ENCODE peak calls at places on chromosomes 3 and 15, in six cellular contexts. H is AG09309, F is WERI-Rb-1, C is cardiac muscle cell, P is pancreas, W is left lung. A is an unnamed sample.

GRCh38 chr15:58260911-58261267 is 122.7 kb downstream of the AQP9 start:
- DNase-seq in H (no peak), F (no peak), C (peak), P (no peak), W (no peak), A (no peak)

GRCh38 chr3:17151598-17152373 is 267.0 kb downstream of the PLCL2 start:
- DNase-seq in H (no peak), F (no peak), C (no peak), P (no peak), W (no peak), A (no peak)

GRCh38 chr3:9068044-9068443 is 104.8 kb upstream of the RAD18 start:
- DNase-seq in H (no peak), F (no peak), C (no peak), P (no peak), W (no peak), A (no peak)

GRCh38 chr3:80556728-80557127 is 788.9 kb upstream of the ROBO1 start:
- DNase-seq in H (no peak), F (no peak), C (no peak), P (no peak), W (no peak), A (no peak)

GRCh38 chr3:121720163-121720562 is 29.4 kb downstream of the GOLGB1 start:
- DNase-seq in H (no peak), F (no peak), C (no peak), P (no peak), W (no peak), A (no peak)

GRCh38 chr3:15241341-15241740 is 35.3 kb downstream of the CAPN7 start:
- DNase-seq in H (no peak), F (peak), C (peak), P (no peak), W (no peak), A (no peak)

GRCh38 chr3:121821421-121822199 is 13.2 kb downstream of the IQCB1 start:
- DNase-seq in H (no peak), F (no peak), C (peak), P (no peak), W (no peak), A (no peak)

GRCh38 chr15:64152507-64153387 is 1.2 kb downstream of the SNX22 start:
- DNase-seq in H (no peak), F (no peak), C (no peak), P (peak), W (no peak), A (no peak)

GRCh38 chr15:49832421-49832980 is 211.7 kb downstream of the DTWD1 start:
- DNase-seq in H (no peak), F (peak), C (no peak), P (peak), W (no peak), A (no peak)
- TF ChIP-seq CTCF in H (peak), F (peak), C (peak), P (peak), W (no peak), A (peak)

DNA sequence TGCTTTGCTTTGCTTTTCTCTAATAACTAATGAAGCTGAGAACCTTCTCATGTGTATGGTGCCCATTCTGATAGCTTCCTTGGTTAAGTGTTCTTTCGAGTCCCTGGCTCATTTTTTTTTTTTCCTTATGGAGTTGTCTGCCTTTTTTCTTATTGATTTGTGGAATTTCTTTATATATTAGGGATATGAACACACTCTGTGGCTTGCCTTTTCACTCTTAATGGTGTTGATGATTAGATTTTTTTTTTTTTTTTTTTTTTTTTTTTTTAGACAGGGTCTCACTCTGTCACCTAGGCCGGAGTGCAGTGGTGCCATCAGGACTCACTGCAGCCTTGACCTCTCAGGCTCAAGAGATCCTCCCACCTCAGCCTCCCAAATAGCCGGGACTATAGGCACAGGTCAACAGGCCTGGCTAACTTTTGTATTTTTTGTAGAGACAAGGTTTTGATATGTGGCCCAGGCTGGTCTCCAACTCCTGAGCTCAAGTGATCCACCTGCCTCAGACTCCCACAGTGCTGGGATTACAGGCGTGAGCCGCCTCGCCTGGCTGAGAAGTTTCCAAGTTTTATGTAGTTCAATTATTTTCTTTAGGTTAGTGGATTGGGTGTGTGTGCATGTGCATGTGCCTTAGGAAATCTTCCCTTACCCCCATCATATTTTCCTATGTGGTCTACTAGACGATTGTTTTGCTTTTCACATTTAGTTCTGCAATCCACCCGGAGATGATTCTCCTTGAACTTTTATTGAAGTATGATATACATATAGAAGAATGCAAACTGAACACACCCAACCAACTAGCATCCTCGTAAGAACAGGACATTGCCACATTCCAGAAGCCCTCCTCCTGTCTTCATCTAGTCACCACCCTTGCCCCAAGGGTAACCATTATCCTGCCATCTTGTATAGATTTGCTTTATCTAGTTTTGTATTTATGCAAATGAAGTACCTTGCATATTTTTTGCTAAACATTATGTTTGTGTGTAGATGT is 1.7 kb upstream of the SNRPA1 start:
- DNase-seq in H (no peak), F (no peak), C (no peak), P (no peak), W (no peak), A (no peak)
- H3K4me3 ChIP-seq in H (no peak), F (no peak), C (peak), P (peak), W (no peak), A (peak)

DNA sequence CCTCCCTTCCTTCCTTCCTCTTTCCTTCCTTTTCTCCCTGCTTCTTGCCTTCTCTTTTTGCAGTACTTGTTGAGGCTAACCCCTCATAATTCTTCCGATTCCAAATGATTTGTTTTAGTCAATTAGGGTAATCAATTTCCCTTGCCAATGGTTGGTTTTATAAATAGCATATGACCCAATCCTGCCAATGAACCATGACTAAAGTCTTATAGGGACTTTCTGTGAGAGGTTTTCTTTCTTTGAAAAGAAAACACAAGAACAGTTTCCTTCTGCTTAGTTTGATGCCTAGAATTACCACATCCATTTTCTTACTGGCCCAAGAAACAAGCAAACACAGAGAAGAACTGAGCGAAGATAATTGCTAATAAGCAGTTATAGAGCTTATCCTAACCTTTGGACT is 292.4 kb upstream of the SATB1 start:
- DNase-seq in H (no peak), F (no peak), C (no peak), P (no peak), W (no peak), A (no peak)
- TF ChIP-seq CTCF in H (no peak), F (no peak), C (no peak), P (no peak), W (no peak), A (no peak)

DNA sequence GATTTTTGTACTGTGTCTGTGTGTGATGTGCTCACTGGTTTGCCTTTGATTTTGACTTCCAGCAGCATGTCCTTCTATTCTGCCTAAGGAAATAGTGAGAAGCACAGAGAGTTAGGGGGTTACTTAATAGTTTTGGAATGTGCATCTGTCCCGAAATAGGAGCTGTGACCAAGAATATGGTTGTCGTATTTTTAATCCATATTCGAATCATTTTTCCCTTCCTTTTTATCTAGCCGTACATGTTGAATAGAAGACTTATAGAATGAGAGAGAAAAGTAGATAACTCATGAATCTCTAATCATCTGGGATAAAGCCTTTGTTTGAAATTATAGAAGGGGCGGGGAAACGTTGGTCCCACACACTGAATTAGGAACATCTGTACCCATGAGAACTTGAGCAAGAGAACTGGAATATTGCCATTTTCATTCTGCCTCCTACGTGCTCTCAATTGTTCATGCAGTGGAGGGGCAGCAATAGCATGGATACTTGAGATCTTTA is 23.6 kb downstream of the CRTC3 start:
- DNase-seq in H (peak), F (no peak), C (peak), P (no peak), W (no peak), A (no peak)
- H3K4me3 ChIP-seq in H (no peak), F (no peak), C (no peak), P (no peak), W (no peak), A (no peak)

GRCh38 chr3:53347261-53348064 is at the start of gene DCP1A:
- DNase-seq in H (peak), F (peak), C (peak), P (peak), W (peak), A (peak)
- TF ChIP-seq CTCF in H (no peak), F (no peak), C (no peak), P (no peak), W (no peak), A (no peak)

GRCh38 chr3:152198655-152199054 is 70.1 kb upstream of the MBNL1 start:
- DNase-seq in H (no peak), F (no peak), C (no peak), P (no peak), W (no peak), A (no peak)
- H3K4me3 ChIP-seq in H (no peak), F (no peak), C (no peak), P (no peak), W (no peak), A (no peak)

GRCh38 chr15:69160976-69161877 is 792 bp downstream of the GLCE start:
- DNase-seq in H (no peak), F (peak), C (peak), P (peak), W (peak), A (no peak)
- TF ChIP-seq CTCF in H (peak), F (peak), C (peak), P (no peak), W (no peak), A (no peak)

GRCh38 chr3:187368251-187368733 is at the start of gene RTP4:
- DNase-seq in H (peak), F (no peak), C (peak), P (peak), W (no peak), A (no peak)

GRCh38 chr3:187370051-187370450 is 1.9 kb downstream of the RTP4 start:
- DNase-seq in H (no peak), F (no peak), C (no peak), P (no peak), W (no peak), A (no peak)

GRCh38 chr3:187367561-187368103 is 553 bp upstream of the RTP4 start:
- DNase-seq in H (no peak), F (no peak), C (no peak), P (no peak), W (peak), A (no peak)

DNA sequence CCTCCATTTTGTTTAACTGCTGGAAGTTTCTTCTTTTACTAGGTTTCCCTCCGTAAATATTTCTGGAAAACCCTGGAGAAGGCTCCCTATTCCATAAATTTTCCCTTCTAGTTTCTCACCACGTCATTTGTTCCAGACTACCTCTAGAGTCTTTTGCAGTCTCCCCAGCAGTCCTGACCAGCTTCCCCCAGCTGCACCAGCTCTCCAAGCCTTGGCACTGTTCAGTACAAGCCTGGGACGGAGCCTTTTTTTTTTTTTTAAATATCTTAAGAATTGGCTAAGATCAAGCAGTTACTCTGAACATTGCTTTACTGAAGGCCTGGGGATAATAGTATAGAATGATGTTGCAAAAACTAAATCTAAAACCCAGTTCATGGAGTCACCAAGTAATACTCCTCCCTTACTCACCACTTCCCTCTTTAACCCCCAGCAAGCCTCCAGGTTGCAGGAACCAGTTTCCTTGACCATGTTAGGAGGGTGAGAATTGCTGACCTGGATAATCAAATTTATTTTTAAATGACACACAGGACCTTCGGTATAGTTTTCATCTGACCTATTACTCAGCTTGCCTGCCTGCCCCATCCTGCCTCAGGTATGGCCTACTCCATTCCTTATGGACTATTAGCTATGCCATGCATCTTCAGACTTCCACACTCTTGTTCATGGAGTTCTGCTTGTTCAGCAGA is 723 bp downstream of the RTP4 start:
- DNase-seq in H (no peak), F (no peak), C (peak), P (no peak), W (no peak), A (no peak)
- H3K4me3 ChIP-seq in H (peak), F (no peak), C (no peak), P (peak), W (peak), A (no peak)

A was measured in LNCaP clone FGC.